ENCODE peak calls at places on chromosomes 5 and 9, in eight cellular contexts. One of them, this sample, is unnamed.

GRCh38 chr5:20832204-20833080 is 844.4 kb upstream of the CDH18 start:
- DNase-seq in HCT116: no peak
- DNase-seq in IMR-90: no peak
- DNase-seq in transverse colon: no peak
- DNase-seq in uterus: no peak
- DNase-seq in heart left ventricle: no peak
- DNase-seq in suprapubic skin: no peak
- DNase-seq in ovary: no peak
- DNase-seq in this sample: no peak

GRCh38 chr9:131661954-131662621 is 77.8 kb downstream of the RAPGEF1 start:
- DNase-seq in HCT116: no peak
- DNase-seq in IMR-90: no peak
- DNase-seq in transverse colon: no peak
- DNase-seq in uterus: no peak
- DNase-seq in heart left ventricle: no peak
- DNase-seq in suprapubic skin: no peak
- DNase-seq in ovary: no peak
- DNase-seq in this sample: no peak

GRCh38 chr5:99061711-99062110 is 132.9 kb upstream of the CHD1 start:
- DNase-seq in HCT116: no peak
- DNase-seq in IMR-90: peak; percentile 72
- DNase-seq in transverse colon: no peak
- DNase-seq in uterus: no peak
- DNase-seq in heart left ventricle: no peak
- DNase-seq in suprapubic skin: no peak
- DNase-seq in ovary: no peak
- DNase-seq in this sample: no peak

GRCh38 chr9:125655691-125656410 is 51.2 kb downstream of the MAPKAP1 start:
- DNase-seq in HCT116: no peak
- DNase-seq in IMR-90: peak; percentile 66
- DNase-seq in transverse colon: no peak
- DNase-seq in uterus: no peak
- DNase-seq in heart left ventricle: no peak
- DNase-seq in suprapubic skin: no peak
- DNase-seq in ovary: no peak
- DNase-seq in this sample: no peak

GRCh38 chr9:84447305-84447704 is 106.7 kb upstream of the SLC28A3 start:
- DNase-seq in HCT116: no peak
- DNase-seq in IMR-90: no peak
- DNase-seq in transverse colon: no peak
- DNase-seq in uterus: no peak
- DNase-seq in heart left ventricle: no peak
- DNase-seq in suprapubic skin: no peak
- DNase-seq in ovary: no peak
- DNase-seq in this sample: no peak

GRCh38 chr9:34659592-34660253 is 2.7 kb downstream of the CCL27 start:
- DNase-seq in HCT116: no peak
- DNase-seq in IMR-90: peak; percentile 55
- DNase-seq in transverse colon: peak; percentile 37
- DNase-seq in uterus: no peak
- DNase-seq in heart left ventricle: no peak
- DNase-seq in suprapubic skin: no peak
- DNase-seq in ovary: no peak
- DNase-seq in this sample: no peak

GRCh38 chr9:23803216-23803615 is 22.8 kb downstream of the ELAVL2 start:
- DNase-seq in HCT116: no peak
- DNase-seq in IMR-90: no peak
- DNase-seq in transverse colon: no peak
- DNase-seq in uterus: no peak
- DNase-seq in heart left ventricle: no peak
- DNase-seq in suprapubic skin: no peak
- DNase-seq in ovary: no peak
- DNase-seq in this sample: no peak

GRCh38 chr9:123389070-123389469 is 33.1 kb downstream of the CRB2 start:
- DNase-seq in HCT116: no peak
- DNase-seq in IMR-90: no peak
- DNase-seq in transverse colon: no peak
- DNase-seq in uterus: no peak
- DNase-seq in heart left ventricle: no peak
- DNase-seq in suprapubic skin: no peak
- DNase-seq in ovary: no peak
- DNase-seq in this sample: no peak

GRCh38 chr5:63155310-63155631 is 576.7 kb downstream of the LRRC70 start:
- DNase-seq in HCT116: no peak
- DNase-seq in IMR-90: no peak
- DNase-seq in transverse colon: no peak
- DNase-seq in uterus: no peak
- DNase-seq in heart left ventricle: no peak
- DNase-seq in suprapubic skin: no peak
- DNase-seq in ovary: no peak
- DNase-seq in this sample: no peak

GRCh38 chr5:168042284-168043080 is 249.0 kb upstream of the WWC1 start:
- DNase-seq in HCT116: no peak
- DNase-seq in IMR-90: no peak
- DNase-seq in transverse colon: no peak
- DNase-seq in uterus: no peak
- DNase-seq in heart left ventricle: no peak
- DNase-seq in suprapubic skin: no peak
- DNase-seq in ovary: no peak
- DNase-seq in this sample: no peak

GRCh38 chr9:34638138-34638445 is 505 bp upstream of the SIGMAR1 start:
- DNase-seq in HCT116: no peak
- DNase-seq in IMR-90: no peak
- DNase-seq in transverse colon: no peak
- DNase-seq in uterus: no peak
- DNase-seq in heart left ventricle: no peak
- DNase-seq in suprapubic skin: no peak
- DNase-seq in ovary: no peak
- DNase-seq in this sample: no peak

GRCh38 chr5:17346811-17347210 is 129.4 kb downstream of the BASP1 start:
- DNase-seq in HCT116: no peak
- DNase-seq in IMR-90: peak; percentile 14
- DNase-seq in transverse colon: no peak
- DNase-seq in uterus: no peak
- DNase-seq in heart left ventricle: no peak
- DNase-seq in suprapubic skin: no peak
- DNase-seq in ovary: no peak
- DNase-seq in this sample: no peak

GRCh38 chr9:37309136-37309535 is 113.4 kb upstream of the GRHPR start:
- DNase-seq in HCT116: no peak
- DNase-seq in IMR-90: peak; percentile 37
- DNase-seq in transverse colon: peak; percentile 23
- DNase-seq in uterus: no peak
- DNase-seq in heart left ventricle: no peak
- DNase-seq in suprapubic skin: no peak
- DNase-seq in ovary: no peak
- DNase-seq in this sample: no peak

GRCh38 chr5:28855631-28856030 is 1817.2 kb upstream of the CDH9 start:
- DNase-seq in HCT116: no peak
- DNase-seq in IMR-90: no peak
- DNase-seq in transverse colon: no peak
- DNase-seq in uterus: no peak
- DNase-seq in heart left ventricle: no peak
- DNase-seq in suprapubic skin: no peak
- DNase-seq in ovary: no peak
- DNase-seq in this sample: no peak

GRCh38 chr5:154191467-154192261 is 1.1 kb downstream of the GALNT10 start:
- DNase-seq in HCT116: no peak
- DNase-seq in IMR-90: peak; percentile 59
- DNase-seq in transverse colon: no peak
- DNase-seq in uterus: no peak
- DNase-seq in heart left ventricle: no peak
- DNase-seq in suprapubic skin: no peak
- DNase-seq in ovary: no peak
- DNase-seq in this sample: no peak

GRCh38 chr5:148145916-148146315 is 22.4 kb upstream of the SPINK14 start:
- DNase-seq in HCT116: no peak
- DNase-seq in IMR-90: peak; percentile 4
- DNase-seq in transverse colon: peak; percentile 63
- DNase-seq in uterus: no peak
- DNase-seq in heart left ventricle: no peak
- DNase-seq in suprapubic skin: no peak
- DNase-seq in ovary: no peak
- DNase-seq in this sample: no peak

DNA sequence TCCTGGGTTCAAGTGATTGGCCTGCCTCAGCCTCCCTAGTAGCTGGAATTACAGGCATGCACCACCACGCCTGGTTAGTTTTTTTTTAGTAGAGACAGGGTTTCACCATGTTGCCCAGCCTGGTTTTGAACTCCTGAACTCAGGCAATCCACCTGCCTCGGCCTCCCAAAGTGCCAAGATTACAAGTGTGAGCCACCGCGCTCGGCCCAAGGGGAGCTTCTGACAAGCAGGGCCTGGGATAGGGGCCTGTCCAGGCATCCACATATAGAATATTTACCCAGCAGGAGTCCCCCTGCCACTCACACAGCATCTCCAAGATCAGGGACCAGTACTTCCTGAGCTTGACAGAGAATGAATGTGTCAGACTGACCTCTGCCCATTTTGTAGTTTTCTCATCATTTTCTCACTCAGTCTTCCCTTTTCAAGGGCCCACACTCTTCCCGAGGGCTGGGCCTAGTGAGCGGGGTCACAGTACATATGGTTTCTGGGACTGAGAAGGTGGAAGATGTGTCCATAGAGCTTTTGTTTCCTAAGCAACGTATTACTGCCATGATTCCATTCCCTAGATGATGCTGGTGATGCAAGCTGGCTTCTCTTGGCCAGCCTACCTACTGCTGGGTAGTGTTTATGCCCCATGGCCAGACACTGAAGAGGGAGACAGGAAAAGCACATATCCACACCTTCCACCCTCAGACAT is 9.9 kb downstream of the IRF1 start:
- DNase-seq in HCT116: no peak
- DNase-seq in IMR-90: no peak
- DNase-seq in transverse colon: no peak
- DNase-seq in uterus: no peak
- DNase-seq in heart left ventricle: peak; percentile 28
- DNase-seq in suprapubic skin: no peak
- DNase-seq in ovary: peak; percentile 17
- DNase-seq in this sample: no peak
- TF ChIP-seq POLR2A in HCT116: no peak
- TF ChIP-seq POLR2A in IMR-90: peak; percentile 1
- TF ChIP-seq POLR2A in transverse colon: no peak
- TF ChIP-seq POLR2A in uterus: no peak
- TF ChIP-seq POLR2A in heart left ventricle: no peak
- TF ChIP-seq POLR2A in suprapubic skin: no peak
- TF ChIP-seq POLR2A in ovary: no peak
- TF ChIP-seq POLR2A in this sample: no peak

DNA sequence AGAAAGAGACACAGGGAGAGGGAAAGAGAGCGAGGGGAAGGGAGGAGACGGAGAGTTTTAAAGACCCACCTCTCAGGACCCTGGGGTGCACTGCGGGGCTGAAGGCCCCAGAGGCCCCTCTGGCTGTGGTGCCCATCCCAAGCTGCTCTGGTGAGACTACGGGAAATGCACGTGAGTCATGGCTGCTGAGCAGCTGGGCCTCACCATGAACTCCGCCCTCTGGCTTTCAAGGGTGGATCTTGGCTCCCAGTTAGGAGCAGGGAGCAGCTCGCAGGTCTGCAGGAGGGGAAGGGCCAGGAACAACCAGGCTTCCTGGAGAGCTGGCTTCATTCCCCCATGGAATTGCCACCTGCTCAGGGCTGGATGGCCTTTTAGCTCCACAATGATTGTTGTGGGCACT is 7.8 kb downstream of the SLC6A3 start:
- DNase-seq in HCT116: peak; percentile 4
- DNase-seq in IMR-90: peak; percentile 26
- DNase-seq in transverse colon: peak; percentile 23
- DNase-seq in uterus: no peak
- DNase-seq in heart left ventricle: no peak
- DNase-seq in suprapubic skin: no peak
- DNase-seq in ovary: no peak
- DNase-seq in this sample: no peak
- TF ChIP-seq CTCF in HCT116: no peak
- TF ChIP-seq CTCF in IMR-90: no peak
- TF ChIP-seq CTCF in transverse colon: no peak
- TF ChIP-seq CTCF in uterus: no peak
- TF ChIP-seq CTCF in heart left ventricle: no peak
- TF ChIP-seq CTCF in suprapubic skin: no peak
- TF ChIP-seq CTCF in ovary: no peak
- TF ChIP-seq CTCF in this sample: no peak

DNA sequence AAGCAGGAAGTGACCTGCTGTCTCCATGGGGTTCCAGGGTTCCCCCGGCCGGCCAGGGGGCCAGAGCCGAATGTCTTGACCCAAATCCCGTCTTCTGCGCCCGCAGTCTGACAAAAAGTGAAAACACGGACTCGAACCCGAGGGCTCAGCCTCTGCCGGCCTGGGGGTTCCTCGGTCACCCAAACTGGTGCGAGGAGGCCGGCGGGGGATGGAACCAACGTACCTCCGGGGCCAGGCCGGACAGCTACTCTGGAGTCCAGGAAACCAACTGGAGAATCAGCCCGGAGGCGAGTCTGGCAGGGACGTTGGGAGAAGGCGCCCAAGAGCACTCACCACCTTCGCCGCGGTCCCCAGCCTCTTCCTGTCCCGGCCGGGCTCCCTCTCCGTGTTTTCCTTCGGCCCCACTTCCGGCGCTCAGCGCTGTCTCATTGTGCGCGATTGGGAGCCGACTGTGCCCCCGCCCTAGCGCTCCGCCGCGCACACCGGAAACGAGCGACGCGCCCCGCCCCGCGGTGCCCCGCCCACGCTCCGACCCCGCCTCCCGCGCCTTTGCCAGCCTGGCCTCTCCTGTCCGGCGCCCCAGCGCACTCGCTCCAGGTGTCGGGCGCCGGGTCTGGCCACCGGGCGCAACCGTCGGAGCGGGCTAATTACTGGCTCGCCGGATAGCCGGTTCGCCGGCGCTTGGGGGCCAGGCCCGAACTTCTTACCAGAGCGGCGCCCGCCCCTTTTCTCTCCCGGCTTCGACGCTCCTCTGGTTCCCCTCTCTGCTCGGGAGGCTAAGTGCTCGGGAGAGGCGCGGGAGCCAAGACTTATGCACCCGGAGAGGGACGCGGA is at the start of gene TUT7:
- DNase-seq in HCT116: peak; percentile 89
- DNase-seq in IMR-90: peak; percentile 93
- DNase-seq in transverse colon: peak; percentile 97
- DNase-seq in uterus: peak; percentile 93
- DNase-seq in heart left ventricle: peak; percentile 97
- DNase-seq in suprapubic skin: peak; percentile 97
- DNase-seq in ovary: peak; percentile 98
- DNase-seq in this sample: peak; percentile 94
- TF ChIP-seq POLR2A in HCT116: peak; percentile 70
- TF ChIP-seq POLR2A in IMR-90: peak; percentile 87
- TF ChIP-seq POLR2A in transverse colon: peak; percentile 85
- TF ChIP-seq POLR2A in uterus: peak; percentile 52
- TF ChIP-seq POLR2A in heart left ventricle: peak; percentile 86
- TF ChIP-seq POLR2A in suprapubic skin: peak; percentile 65
- TF ChIP-seq POLR2A in ovary: peak; percentile 77
- TF ChIP-seq POLR2A in this sample: no peak

DNA sequence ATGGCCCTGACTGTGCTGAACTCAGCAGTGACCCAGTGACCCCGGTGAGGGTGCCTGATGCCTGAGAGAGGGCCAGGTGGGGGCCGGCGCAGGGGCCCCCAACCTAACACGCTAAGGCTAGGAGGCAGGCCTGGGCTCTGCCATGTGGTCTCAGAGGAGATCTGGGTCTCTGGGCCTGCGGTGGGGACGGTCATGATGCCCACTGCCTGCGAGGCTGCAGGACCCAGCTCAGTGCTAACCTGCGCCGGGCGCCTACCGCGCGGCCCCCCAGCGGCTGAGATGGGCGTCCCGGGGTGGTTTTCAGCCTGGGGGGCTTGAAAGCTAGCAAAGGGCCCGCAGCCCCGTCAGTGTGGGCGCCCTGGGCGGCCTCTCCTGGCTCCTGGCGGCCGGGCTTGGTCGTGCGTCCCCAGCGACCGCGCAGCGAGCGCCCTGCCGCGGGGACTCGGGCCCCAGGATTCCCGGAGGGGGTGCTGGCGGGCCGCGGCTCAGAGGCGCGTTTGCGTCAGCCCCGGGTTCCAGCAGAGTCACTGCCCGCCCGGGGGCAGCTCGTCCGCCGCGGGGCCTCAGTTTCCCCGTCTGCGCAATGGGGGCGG is 2.5 kb downstream of the EGFL7 start:
- DNase-seq in HCT116: no peak
- DNase-seq in IMR-90: no peak
- DNase-seq in transverse colon: no peak
- DNase-seq in uterus: no peak
- DNase-seq in heart left ventricle: no peak
- DNase-seq in suprapubic skin: no peak
- DNase-seq in ovary: no peak
- DNase-seq in this sample: no peak
- TF ChIP-seq CTCF in HCT116: peak; percentile 20
- TF ChIP-seq CTCF in IMR-90: peak; percentile 30
- TF ChIP-seq CTCF in transverse colon: peak; percentile 20
- TF ChIP-seq CTCF in uterus: no peak
- TF ChIP-seq CTCF in heart left ventricle: peak; percentile 13
- TF ChIP-seq CTCF in suprapubic skin: peak; percentile 26
- TF ChIP-seq CTCF in ovary: no peak
- TF ChIP-seq CTCF in this sample: no peak

This sample was measured in lower leg skin.